ENCODE peak calls at places on chromosomes 11 and 22, in ten cellular contexts. One of them, this sample, is unnamed.
A peak's percentile ranks its signal among the peaks of the same experiment; 100 is the strongest.

GRCh38 chr22:35777335-35777975 is 59.8 kb downstream of the APOL5 start:
- DNase-seq in left colon: no peak
- DNase-seq in left cardiac atrium: no peak
- DNase-seq in Panc1: peak; percentile 2
- DNase-seq in stimulated activated CD8-positive, alpha-beta memory T cell treated with anti-CD3 and anti-CD28 coated beads, Interleukin-15, amount 100 ng/mL, for 1 hour: no peak
- DNase-seq in AG08396: peak; percentile 43
- DNase-seq in HT1080: peak; percentile 83
- DNase-seq in fibroblast of mammary gland: peak; percentile 85
- DNase-seq in naive thymus-derived CD4-positive, alpha-beta T cell: no peak
- DNase-seq in NCI-H2107: no peak
- DNase-seq in this sample: no peak

GRCh38 chr11:10307411-10308207 is 2.7 kb downstream of the ADM start:
- DNase-seq in NCI-H2107: no peak
- DNase-seq in AG08396: peak; percentile 86
- DNase-seq in Panc1: no peak
- DNase-seq in stimulated activated CD8-positive, alpha-beta memory T cell treated with anti-CD3 and anti-CD28 coated beads, Interleukin-15, amount 100 ng/mL, for 1 hour: peak; percentile 67
- DNase-seq in naive thymus-derived CD4-positive, alpha-beta T cell: peak; percentile 78
- DNase-seq in left colon: peak; percentile 86
- DNase-seq in left cardiac atrium: peak; percentile 86
- DNase-seq in HT1080: peak; percentile 91
- DNase-seq in fibroblast of mammary gland: peak; percentile 92
- DNase-seq in this sample: peak; percentile 80

GRCh38 chr11:114309517-114309916 is 13.3 kb downstream of the NNMT start:
- DNase-seq in fibroblast of mammary gland: no peak
- DNase-seq in stimulated activated CD8-positive, alpha-beta memory T cell treated with anti-CD3 and anti-CD28 coated beads, Interleukin-15, amount 100 ng/mL, for 1 hour: no peak
- DNase-seq in AG08396: no peak
- DNase-seq in NCI-H2107: no peak
- DNase-seq in naive thymus-derived CD4-positive, alpha-beta T cell: no peak
- DNase-seq in Panc1: no peak
- DNase-seq in left cardiac atrium: no peak
- DNase-seq in left colon: no peak
- DNase-seq in HT1080: no peak
- DNase-seq in this sample: no peak

GRCh38 chr11:106468091-106468490 is 390.6 kb downstream of the AASDHPPT start:
- DNase-seq in left colon: no peak
- DNase-seq in AG08396: no peak
- DNase-seq in naive thymus-derived CD4-positive, alpha-beta T cell: no peak
- DNase-seq in stimulated activated CD8-positive, alpha-beta memory T cell treated with anti-CD3 and anti-CD28 coated beads, Interleukin-15, amount 100 ng/mL, for 1 hour: no peak
- DNase-seq in fibroblast of mammary gland: peak; percentile 66
- DNase-seq in left cardiac atrium: no peak
- DNase-seq in HT1080: peak; percentile 51
- DNase-seq in Panc1: no peak
- DNase-seq in NCI-H2107: no peak
- DNase-seq in this sample: no peak

GRCh38 chr22:49599039-49599438 is 228.6 kb downstream of the BRD1 start:
- DNase-seq in AG08396: no peak
- DNase-seq in stimulated activated CD8-positive, alpha-beta memory T cell treated with anti-CD3 and anti-CD28 coated beads, Interleukin-15, amount 100 ng/mL, for 1 hour: no peak
- DNase-seq in naive thymus-derived CD4-positive, alpha-beta T cell: no peak
- DNase-seq in HT1080: no peak
- DNase-seq in NCI-H2107: no peak
- DNase-seq in left colon: no peak
- DNase-seq in Panc1: no peak
- DNase-seq in fibroblast of mammary gland: no peak
- DNase-seq in left cardiac atrium: no peak
- DNase-seq in this sample: no peak

GRCh38 chr11:80136991-80137390 is 696.2 kb upstream of the TENM4 start:
- DNase-seq in Panc1: no peak
- DNase-seq in left colon: no peak
- DNase-seq in stimulated activated CD8-positive, alpha-beta memory T cell treated with anti-CD3 and anti-CD28 coated beads, Interleukin-15, amount 100 ng/mL, for 1 hour: no peak
- DNase-seq in naive thymus-derived CD4-positive, alpha-beta T cell: no peak
- DNase-seq in HT1080: peak; percentile 12
- DNase-seq in AG08396: no peak
- DNase-seq in left cardiac atrium: no peak
- DNase-seq in NCI-H2107: no peak
- DNase-seq in fibroblast of mammary gland: no peak
- DNase-seq in this sample: no peak

GRCh38 chr11:133964946-133965632 is 8.3 kb upstream of the IGSF9B start:
- DNase-seq in left cardiac atrium: no peak
- DNase-seq in fibroblast of mammary gland: peak; percentile 19
- DNase-seq in left colon: no peak
- DNase-seq in HT1080: peak; percentile 72
- DNase-seq in NCI-H2107: no peak
- DNase-seq in naive thymus-derived CD4-positive, alpha-beta T cell: no peak
- DNase-seq in Panc1: no peak
- DNase-seq in stimulated activated CD8-positive, alpha-beta memory T cell treated with anti-CD3 and anti-CD28 coated beads, Interleukin-15, amount 100 ng/mL, for 1 hour: no peak
- DNase-seq in AG08396: peak; percentile 42
- DNase-seq in this sample: no peak

GRCh38 chr11:119389611-119390254 is 8.2 kb upstream of the USP2 start:
- DNase-seq in NCI-H2107: no peak
- DNase-seq in AG08396: no peak
- DNase-seq in Panc1: no peak
- DNase-seq in naive thymus-derived CD4-positive, alpha-beta T cell: no peak
- DNase-seq in HT1080: no peak
- DNase-seq in fibroblast of mammary gland: no peak
- DNase-seq in stimulated activated CD8-positive, alpha-beta memory T cell treated with anti-CD3 and anti-CD28 coated beads, Interleukin-15, amount 100 ng/mL, for 1 hour: no peak
- DNase-seq in left colon: peak; percentile 26
- DNase-seq in left cardiac atrium: no peak
- DNase-seq in this sample: no peak

GRCh38 chr11:120643254-120643653 is 131.7 kb downstream of the GRIK4 start:
- DNase-seq in NCI-H2107: no peak
- DNase-seq in Panc1: no peak
- DNase-seq in left cardiac atrium: no peak
- DNase-seq in AG08396: no peak
- DNase-seq in fibroblast of mammary gland: no peak
- DNase-seq in naive thymus-derived CD4-positive, alpha-beta T cell: no peak
- DNase-seq in stimulated activated CD8-positive, alpha-beta memory T cell treated with anti-CD3 and anti-CD28 coated beads, Interleukin-15, amount 100 ng/mL, for 1 hour: no peak
- DNase-seq in HT1080: no peak
- DNase-seq in left colon: no peak
- DNase-seq in this sample: no peak

GRCh38 chr11:44797051-44797450 is 70.3 kb downstream of the TSPAN18 start:
- DNase-seq in fibroblast of mammary gland: no peak
- DNase-seq in naive thymus-derived CD4-positive, alpha-beta T cell: no peak
- DNase-seq in AG08396: no peak
- DNase-seq in NCI-H2107: no peak
- DNase-seq in Panc1: no peak
- DNase-seq in HT1080: no peak
- DNase-seq in left cardiac atrium: no peak
- DNase-seq in stimulated activated CD8-positive, alpha-beta memory T cell treated with anti-CD3 and anti-CD28 coated beads, Interleukin-15, amount 100 ng/mL, for 1 hour: no peak
- DNase-seq in left colon: no peak
- DNase-seq in this sample: no peak

GRCh38 chr11:120400564-120401364 is 64.6 kb downstream of the ARHGEF12 start:
- DNase-seq in stimulated activated CD8-positive, alpha-beta memory T cell treated with anti-CD3 and anti-CD28 coated beads, Interleukin-15, amount 100 ng/mL, for 1 hour: no peak
- DNase-seq in NCI-H2107: no peak
- DNase-seq in left colon: no peak
- DNase-seq in Panc1: peak; percentile 81
- DNase-seq in left cardiac atrium: no peak
- DNase-seq in HT1080: peak; percentile 99
- DNase-seq in naive thymus-derived CD4-positive, alpha-beta T cell: no peak
- DNase-seq in AG08396: peak; percentile 70
- DNase-seq in fibroblast of mammary gland: peak; percentile 99
- DNase-seq in this sample: no peak

GRCh38 chr11:47326198-47326597 is 26.3 kb downstream of the MYBPC3 start:
- DNase-seq in AG08396: no peak
- DNase-seq in Panc1: no peak
- DNase-seq in naive thymus-derived CD4-positive, alpha-beta T cell: no peak
- DNase-seq in fibroblast of mammary gland: no peak
- DNase-seq in NCI-H2107: no peak
- DNase-seq in HT1080: no peak
- DNase-seq in left colon: no peak
- DNase-seq in stimulated activated CD8-positive, alpha-beta memory T cell treated with anti-CD3 and anti-CD28 coated beads, Interleukin-15, amount 100 ng/mL, for 1 hour: no peak
- DNase-seq in left cardiac atrium: no peak
- DNase-seq in this sample: no peak

GRCh38 chr22:19873138-19873959 is 18.7 kb upstream of the GNB1L start:
- DNase-seq in AG08396: no peak
- DNase-seq in left cardiac atrium: no peak
- DNase-seq in Panc1: no peak
- DNase-seq in NCI-H2107: no peak
- DNase-seq in left colon: peak; percentile 78
- DNase-seq in fibroblast of mammary gland: no peak
- DNase-seq in naive thymus-derived CD4-positive, alpha-beta T cell: no peak
- DNase-seq in HT1080: no peak
- DNase-seq in stimulated activated CD8-positive, alpha-beta memory T cell treated with anti-CD3 and anti-CD28 coated beads, Interleukin-15, amount 100 ng/mL, for 1 hour: no peak
- DNase-seq in this sample: no peak

GRCh38 chr22:35352214-35353111 is 28.4 kb upstream of the HMOX1 start:
- DNase-seq in naive thymus-derived CD4-positive, alpha-beta T cell: no peak
- DNase-seq in left cardiac atrium: peak; percentile 77
- DNase-seq in AG08396: peak; percentile 46
- DNase-seq in stimulated activated CD8-positive, alpha-beta memory T cell treated with anti-CD3 and anti-CD28 coated beads, Interleukin-15, amount 100 ng/mL, for 1 hour: no peak
- DNase-seq in HT1080: no peak
- DNase-seq in NCI-H2107: no peak
- DNase-seq in left colon: peak; percentile 65
- DNase-seq in Panc1: peak; percentile 12
- DNase-seq in fibroblast of mammary gland: peak; percentile 25
- DNase-seq in this sample: no peak

GRCh38 chr22:28674121-28674563 is 5.5 kb downstream of the TTC28 start:
- DNase-seq in left colon: no peak
- DNase-seq in AG08396: peak; percentile 13
- DNase-seq in HT1080: peak; percentile 76
- DNase-seq in stimulated activated CD8-positive, alpha-beta memory T cell treated with anti-CD3 and anti-CD28 coated beads, Interleukin-15, amount 100 ng/mL, for 1 hour: no peak
- DNase-seq in fibroblast of mammary gland: peak; percentile 76
- DNase-seq in NCI-H2107: no peak
- DNase-seq in left cardiac atrium: no peak
- DNase-seq in naive thymus-derived CD4-positive, alpha-beta T cell: peak; percentile 75
- DNase-seq in Panc1: no peak
- DNase-seq in this sample: no peak

GRCh38 chr11:77660947-77661346 is 23.4 kb upstream of the CLNS1A start:
- DNase-seq in NCI-H2107: no peak
- DNase-seq in stimulated activated CD8-positive, alpha-beta memory T cell treated with anti-CD3 and anti-CD28 coated beads, Interleukin-15, amount 100 ng/mL, for 1 hour: no peak
- DNase-seq in fibroblast of mammary gland: no peak
- DNase-seq in naive thymus-derived CD4-positive, alpha-beta T cell: no peak
- DNase-seq in AG08396: no peak
- DNase-seq in left colon: no peak
- DNase-seq in left cardiac atrium: no peak
- DNase-seq in Panc1: no peak
- DNase-seq in HT1080: no peak
- DNase-seq in this sample: no peak

GRCh38 chr11:20249313-20249873 is 89.1 kb upstream of the DBX1 start:
- DNase-seq in NCI-H2107: no peak
- DNase-seq in naive thymus-derived CD4-positive, alpha-beta T cell: no peak
- DNase-seq in fibroblast of mammary gland: no peak
- DNase-seq in HT1080: no peak
- DNase-seq in left colon: no peak
- DNase-seq in stimulated activated CD8-positive, alpha-beta memory T cell treated with anti-CD3 and anti-CD28 coated beads, Interleukin-15, amount 100 ng/mL, for 1 hour: no peak
- DNase-seq in AG08396: no peak
- DNase-seq in Panc1: no peak
- DNase-seq in left cardiac atrium: no peak
- DNase-seq in this sample: no peak

GRCh38 chr22:36808611-36809344 is 8.1 kb downstream of the PVALB start:
- DNase-seq in naive thymus-derived CD4-positive, alpha-beta T cell: peak; percentile 39
- DNase-seq in stimulated activated CD8-positive, alpha-beta memory T cell treated with anti-CD3 and anti-CD28 coated beads, Interleukin-15, amount 100 ng/mL, for 1 hour: no peak
- DNase-seq in left colon: no peak
- DNase-seq in HT1080: no peak
- DNase-seq in NCI-H2107: peak; percentile 55
- DNase-seq in left cardiac atrium: no peak
- DNase-seq in Panc1: no peak
- DNase-seq in AG08396: no peak
- DNase-seq in fibroblast of mammary gland: no peak
- DNase-seq in this sample: no peak

GRCh38 chr22:47051435-47052175 is 289.2 kb downstream of the TBC1D22A start:
- DNase-seq in stimulated activated CD8-positive, alpha-beta memory T cell treated with anti-CD3 and anti-CD28 coated beads, Interleukin-15, amount 100 ng/mL, for 1 hour: no peak
- DNase-seq in NCI-H2107: peak; percentile 28
- DNase-seq in left cardiac atrium: no peak
- DNase-seq in left colon: no peak
- DNase-seq in Panc1: no peak
- DNase-seq in AG08396: no peak
- DNase-seq in naive thymus-derived CD4-positive, alpha-beta T cell: no peak
- DNase-seq in fibroblast of mammary gland: no peak
- DNase-seq in HT1080: no peak
- DNase-seq in this sample: no peak

GRCh38 chr11:10622957-10623787 is 54.7 kb upstream of the LYVE1 start:
- DNase-seq in left colon: no peak
- DNase-seq in left cardiac atrium: peak; percentile 37
- DNase-seq in NCI-H2107: no peak
- DNase-seq in Panc1: no peak
- DNase-seq in naive thymus-derived CD4-positive, alpha-beta T cell: peak; percentile 36
- DNase-seq in AG08396: no peak
- DNase-seq in stimulated activated CD8-positive, alpha-beta memory T cell treated with anti-CD3 and anti-CD28 coated beads, Interleukin-15, amount 100 ng/mL, for 1 hour: no peak
- DNase-seq in fibroblast of mammary gland: no peak
- DNase-seq in HT1080: peak; percentile 10
- DNase-seq in this sample: no peak

GRCh38 chr11:12164061-12165014 is 53.9 kb downstream of the MICAL2 start:
- DNase-seq in naive thymus-derived CD4-positive, alpha-beta T cell: no peak
- DNase-seq in Panc1: no peak
- DNase-seq in HT1080: peak; percentile 99
- DNase-seq in left colon: no peak
- DNase-seq in AG08396: no peak
- DNase-seq in fibroblast of mammary gland: peak; percentile 84
- DNase-seq in stimulated activated CD8-positive, alpha-beta memory T cell treated with anti-CD3 and anti-CD28 coated beads, Interleukin-15, amount 100 ng/mL, for 1 hour: no peak
- DNase-seq in left cardiac atrium: no peak
- DNase-seq in NCI-H2107: no peak
- DNase-seq in this sample: no peak

GRCh38 chr11:118239509-118239908 is 12.7 kb downstream of the MPZL3 start:
- DNase-seq in left colon: no peak
- DNase-seq in HT1080: no peak
- DNase-seq in stimulated activated CD8-positive, alpha-beta memory T cell treated with anti-CD3 and anti-CD28 coated beads, Interleukin-15, amount 100 ng/mL, for 1 hour: no peak
- DNase-seq in naive thymus-derived CD4-positive, alpha-beta T cell: no peak
- DNase-seq in NCI-H2107: no peak
- DNase-seq in fibroblast of mammary gland: no peak
- DNase-seq in AG08396: no peak
- DNase-seq in Panc1: no peak
- DNase-seq in left cardiac atrium: no peak
- DNase-seq in this sample: no peak

GRCh38 chr22:18954333-18954732 is 18.2 kb upstream of the PRODH start:
- DNase-seq in HT1080: peak; percentile 53
- DNase-seq in fibroblast of mammary gland: peak; percentile 27
- DNase-seq in naive thymus-derived CD4-positive, alpha-beta T cell: peak; percentile 37
- DNase-seq in left cardiac atrium: peak; percentile 64
- DNase-seq in NCI-H2107: no peak
- DNase-seq in stimulated activated CD8-positive, alpha-beta memory T cell treated with anti-CD3 and anti-CD28 coated beads, Interleukin-15, amount 100 ng/mL, for 1 hour: peak; percentile 32
- DNase-seq in left colon: peak; percentile 71
- DNase-seq in Panc1: peak; percentile 12
- DNase-seq in AG08396: peak; percentile 83
- DNase-seq in this sample: peak; percentile 90

GRCh38 chr11:17989306-17989705 is 23.5 kb downstream of the SERGEF start:
- DNase-seq in left colon: no peak
- DNase-seq in stimulated activated CD8-positive, alpha-beta memory T cell treated with anti-CD3 and anti-CD28 coated beads, Interleukin-15, amount 100 ng/mL, for 1 hour: no peak
- DNase-seq in HT1080: no peak
- DNase-seq in naive thymus-derived CD4-positive, alpha-beta T cell: no peak
- DNase-seq in Panc1: no peak
- DNase-seq in NCI-H2107: no peak
- DNase-seq in left cardiac atrium: no peak
- DNase-seq in fibroblast of mammary gland: no peak
- DNase-seq in AG08396: no peak
- DNase-seq in this sample: no peak

This sample was measured in D721Med.